ENCODE peak calls at places on chromosomes 11 and 22, in nine cellular contexts. H, C, R, L, A, U, W, Q and G are unnamed samples.

GRCh38 chr11:93604276-93604675 is 57.2 kb upstream of the CEP295 start:
- DNase-seq in A (no peak), L (no peak), C (no peak), Q (no peak), W (no peak), R (no peak), H (no peak), U (no peak), G (no peak)

GRCh38 chr11:102669664-102670063 is 35.9 kb downstream of the MMP27 start:
- DNase-seq in H (no peak), A (no peak), R (no peak), U (no peak), W (no peak), L (no peak), C (no peak), Q (no peak), G (no peak)

GRCh38 chr22:30868663-30869385 is 99.8 kb downstream of the MORC2 start:
- DNase-seq in A (peak; percentile 37), C (peak; percentile 37), U (no peak), L (no peak), W (no peak), Q (peak; percentile 23), H (no peak), R (peak; percentile 36), G (no peak)

GRCh38 chr11:13098067-13098466 is 89.0 kb downstream of the RASSF10 start:
- DNase-seq in L (no peak), H (no peak), Q (no peak), R (no peak), A (no peak), U (no peak), W (no peak), C (no peak), G (no peak)

GRCh38 chr11:14835491-14836105 is 56.4 kb downstream of the CYP2R1 start:
- DNase-seq in L (no peak), H (no peak), A (no peak), R (no peak), Q (no peak), U (no peak), C (no peak), W (no peak), G (no peak)

GRCh38 chr11:129694966-129695365 is 120.7 kb upstream of the TMEM45B start:
- DNase-seq in C (no peak), Q (no peak), W (no peak), U (no peak), A (peak; percentile 5), L (no peak), R (no peak), H (no peak), G (no peak)

GRCh38 chr11:94576306-94576705 is 9.1 kb downstream of the PIWIL4 start:
- DNase-seq in L (no peak), Q (no peak), R (no peak), A (no peak), W (no peak), C (no peak), H (no peak), U (no peak), G (no peak)

GRCh38 chr22:35547993-35548761 is 7.5 kb downstream of the RASD2 start:
- DNase-seq in L (no peak), U (no peak), R (no peak), A (no peak), Q (no peak), H (no peak), C (no peak), W (no peak), G (no peak)

GRCh38 chr22:35074583-35074982 is 8.6 kb downstream of the ISX start:
- DNase-seq in W (no peak), C (no peak), A (no peak), Q (no peak), R (no peak), U (no peak), L (no peak), H (no peak), G (no peak)

GRCh38 chr11:59776210-59777066 is 21.3 kb downstream of the STX3 start:
- DNase-seq in Q (no peak), R (no peak), C (peak; percentile 56), U (no peak), A (peak; percentile 61), W (no peak), H (no peak), L (no peak), G (no peak)

GRCh38 chr11:103112364-103112763 is 3.1 kb downstream of the DYNC2H1 start:
- DNase-seq in H (no peak), R (no peak), A (no peak), Q (no peak), U (no peak), W (no peak), C (no peak), L (no peak), G (no peak)

GRCh38 chr11:2446590-2447252 is 1.9 kb downstream of the KCNQ1 start:
- DNase-seq in R (peak; percentile 64), U (peak; percentile 22), A (no peak), Q (no peak), L (peak; percentile 56), H (no peak), C (no peak), W (no peak), G (no peak)
- H3K27ac ChIP-seq in R (no peak overlapping the region), U (peak overlapping the region; percentile 38), A (no peak overlapping the region), Q (no peak overlapping the region), L (peak overlapping the region; percentile 48), H (peak overlapping the region; percentile 55), C (peak overlapping the region; percentile 64), W (peak overlapping the region; percentile 88), G (no peak overlapping the region)

GRCh38 chr11:126363706-126364245 is 8.3 kb downstream of the ST3GAL4 start:
- DNase-seq in R (peak; percentile 25), L (no peak), C (no peak), A (no peak), H (peak; percentile 26), W (no peak), Q (peak; percentile 42), U (no peak), G (no peak)

GRCh38 chr11:126362879-126363655 is 7.6 kb downstream of the ST3GAL4 start:
- DNase-seq in W (no peak), R (peak; percentile 9), A (no peak), C (no peak), L (no peak), U (no peak), H (peak; percentile 13), Q (peak; percentile 37), G (no peak)

GRCh38 chr11:126359431-126360048 is 4.1 kb downstream of the ST3GAL4 start:
- DNase-seq in C (peak; percentile 93), W (no peak), U (no peak), H (peak; percentile 82), L (no peak), A (no peak), Q (peak; percentile 95), R (peak; percentile 84), G (peak; percentile 85)

GRCh38 chr11:126360049-126360446 is 4.6 kb downstream of the ST3GAL4 start:
- DNase-seq in H (no peak), U (no peak), Q (no peak), W (no peak), C (no peak), A (no peak), R (peak; percentile 43), L (no peak), G (no peak)

DNA sequence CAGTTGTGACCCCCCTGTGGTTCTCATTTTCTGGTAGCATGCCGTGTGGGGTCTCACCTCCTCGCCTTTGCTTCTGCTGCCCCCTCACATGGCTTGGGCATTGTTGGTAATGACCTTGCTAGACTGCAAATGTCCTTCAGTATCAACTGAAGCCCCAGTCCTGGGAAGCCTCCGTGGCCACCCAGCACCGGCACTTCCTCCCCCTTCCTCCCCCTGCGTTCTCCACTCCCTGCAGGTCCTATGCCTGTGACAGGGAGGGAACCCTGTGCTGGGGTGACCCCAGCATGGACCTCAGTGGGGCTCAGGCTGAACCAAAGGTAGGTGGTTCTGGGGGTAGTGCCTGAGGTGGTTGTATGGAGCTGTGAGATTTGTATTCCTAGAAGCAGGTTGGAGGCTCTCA is 5.9 kb downstream of the ST3GAL4 start:
- DNase-seq in R (peak; percentile 26), W (no peak), H (peak; percentile 13), C (no peak), L (no peak), Q (peak; percentile 42), A (no peak), U (no peak), G (no peak)
- H3K27ac ChIP-seq in R (no peak overlapping the region), W (no peak overlapping the region), H (peak overlapping the region; percentile 84), C (no peak overlapping the region), L (no peak overlapping the region), Q (peak overlapping the region; percentile 95), A (no peak overlapping the region), U (no peak overlapping the region), G (peak overlapping the region; percentile 93)

DNA sequence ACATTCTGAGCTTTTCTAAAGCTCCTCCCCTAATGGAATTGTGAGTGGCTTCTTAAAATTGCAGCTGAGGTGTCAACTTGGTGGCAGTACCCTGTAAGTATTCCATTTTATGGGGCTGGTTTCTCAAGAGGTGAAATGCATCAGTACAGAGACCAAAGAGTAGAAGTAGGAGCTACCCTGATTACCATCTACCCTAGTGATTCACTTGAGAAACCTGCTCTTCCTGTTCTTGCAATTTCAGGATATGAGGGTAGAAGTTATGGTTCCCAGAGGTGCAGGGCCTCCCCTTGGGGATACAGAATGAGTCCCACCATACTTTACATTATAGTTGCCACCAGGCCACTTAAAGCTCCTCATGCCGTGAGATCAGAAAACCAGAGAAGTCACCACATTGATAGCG is 944.6 kb downstream of the OPCML start:
- DNase-seq in Q (no peak), H (no peak), C (no peak), L (no peak), W (no peak), U (no peak), R (no peak), A (no peak), G (no peak)
- H3K27ac ChIP-seq in Q (no peak overlapping the region), H (no peak overlapping the region), C (no peak overlapping the region), L (no peak overlapping the region), W (no peak overlapping the region), U (no peak overlapping the region), R (no peak overlapping the region), A (no peak overlapping the region), G (no peak overlapping the region)

GRCh38 chr11:7595951-7596350 is 77.3 kb downstream of the CYB5R2 start:
- DNase-seq in W (no peak), Q (no peak), R (no peak), C (no peak), L (no peak), H (no peak), A (no peak), U (no peak), G (no peak)

GRCh38 chr11:7597620-7598019 is 75.7 kb downstream of the CYB5R2 start:
- DNase-seq in W (peak; percentile 81), L (peak; percentile 69), C (no peak), A (no peak), H (no peak), U (no peak), R (no peak), Q (no peak), G (no peak)

GRCh38 chr11:7596975-7597391 is 76.3 kb downstream of the CYB5R2 start:
- DNase-seq in Q (no peak), C (no peak), A (no peak), L (peak; percentile 75), U (no peak), H (no peak), R (no peak), W (no peak), G (no peak)

GRCh38 chr11:7600205-7600775 is 73.0 kb downstream of the CYB5R2 start:
- DNase-seq in R (peak; percentile 62), C (peak; percentile 56), U (no peak), H (no peak), Q (no peak), A (peak; percentile 53), W (peak; percentile 72), L (no peak), G (peak; percentile 28)

DNA sequence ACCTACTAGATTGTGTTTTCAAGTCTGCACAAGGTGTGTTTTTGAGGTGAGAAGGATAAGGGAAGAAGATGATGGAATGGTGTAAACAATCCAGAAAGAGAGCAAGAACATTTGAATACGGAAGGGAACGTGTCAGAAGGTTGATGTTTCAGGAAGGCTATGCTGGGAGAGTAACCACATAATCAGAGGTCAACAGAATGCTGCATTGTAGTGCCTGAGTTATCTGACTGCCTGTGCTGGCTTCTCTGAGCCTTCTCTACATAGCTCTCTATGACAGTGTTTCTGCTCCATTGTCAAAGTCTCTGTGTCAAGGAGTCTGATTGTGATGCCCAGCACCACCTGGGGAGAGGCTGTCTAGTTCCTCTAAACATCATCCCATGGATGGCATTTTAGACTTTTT is 74.1 kb downstream of the CYB5R2 start:
- DNase-seq in H (no peak), L (no peak), Q (no peak), R (no peak), A (no peak), C (no peak), W (no peak), U (no peak), G (no peak)
- H3K27ac ChIP-seq in H (no peak overlapping the region), L (no peak overlapping the region), Q (no peak overlapping the region), R (no peak overlapping the region), A (no peak overlapping the region), C (no peak overlapping the region), W (peak overlapping the region; percentile 89), U (no peak overlapping the region), G (peak overlapping the region; percentile 49)